ENCODE peak calls at places on chromosomes 16 and 17, in seven cellular contexts. One of them, this sample, is unnamed.

GRCh38 chr17:77521076-77521475 is 380.3 kb downstream of the SEC14L1 start:
- DNase-seq in caudate nucleus: no peak
- DNase-seq in stimulated activated CD4-positive, alpha-beta T cell treated with anti-CD3 and anti-CD28 coated beads, Interleukin-4, amount 100 ng/mL, for 24 hours: no peak
- DNase-seq in ELR: no peak
- DNase-seq in heart right ventricle: no peak
- DNase-seq in GM12864: no peak
- DNase-seq in GM23248: no peak
- DNase-seq in this sample: no peak

GRCh38 chr17:31677681-31678080 is 181.4 kb downstream of the COPRS start:
- DNase-seq in stimulated activated CD4-positive, alpha-beta T cell treated with anti-CD3 and anti-CD28 coated beads, Interleukin-4, amount 100 ng/mL, for 24 hours: no peak
- DNase-seq in GM12864: no peak
- DNase-seq in ELR: no peak
- DNase-seq in caudate nucleus: no peak
- DNase-seq in heart right ventricle: no peak
- DNase-seq in GM23248: no peak
- DNase-seq in this sample: no peak

GRCh38 chr16:65201446-65202010 is 79.7 kb upstream of the CDH11 start:
- DNase-seq in ELR: no peak
- DNase-seq in heart right ventricle: no peak
- DNase-seq in GM23248: no peak
- DNase-seq in caudate nucleus: no peak
- DNase-seq in stimulated activated CD4-positive, alpha-beta T cell treated with anti-CD3 and anti-CD28 coated beads, Interleukin-4, amount 100 ng/mL, for 24 hours: no peak
- DNase-seq in GM12864: no peak
- DNase-seq in this sample: no peak

GRCh38 chr16:56603589-56603988 is 4.8 kb upstream of the MT2A start:
- DNase-seq in GM12864: no peak
- DNase-seq in ELR: peak
- DNase-seq in GM23248: peak
- DNase-seq in caudate nucleus: peak
- DNase-seq in stimulated activated CD4-positive, alpha-beta T cell treated with anti-CD3 and anti-CD28 coated beads, Interleukin-4, amount 100 ng/mL, for 24 hours: peak
- DNase-seq in heart right ventricle: peak
- DNase-seq in this sample: peak

GRCh38 chr17:76982408-76983074 is 114.3 kb downstream of the MGAT5B start:
- DNase-seq in heart right ventricle: no peak
- DNase-seq in ELR: no peak
- DNase-seq in GM12864: no peak
- DNase-seq in stimulated activated CD4-positive, alpha-beta T cell treated with anti-CD3 and anti-CD28 coated beads, Interleukin-4, amount 100 ng/mL, for 24 hours: no peak
- DNase-seq in caudate nucleus: no peak
- DNase-seq in GM23248: no peak
- DNase-seq in this sample: no peak

GRCh38 chr17:8954339-8954738 is 11.2 kb downstream of the PIK3R5 start:
- DNase-seq in heart right ventricle: peak
- DNase-seq in caudate nucleus: no peak
- DNase-seq in ELR: no peak
- DNase-seq in GM12864: no peak
- DNase-seq in GM23248: no peak
- DNase-seq in stimulated activated CD4-positive, alpha-beta T cell treated with anti-CD3 and anti-CD28 coated beads, Interleukin-4, amount 100 ng/mL, for 24 hours: peak
- DNase-seq in this sample: no peak

GRCh38 chr16:31696968-31697743 is 169.5 kb downstream of the AHSP start:
- DNase-seq in ELR: peak
- DNase-seq in GM12864: no peak
- DNase-seq in stimulated activated CD4-positive, alpha-beta T cell treated with anti-CD3 and anti-CD28 coated beads, Interleukin-4, amount 100 ng/mL, for 24 hours: no peak
- DNase-seq in heart right ventricle: no peak
- DNase-seq in caudate nucleus: no peak
- DNase-seq in GM23248: peak
- DNase-seq in this sample: no peak

GRCh38 chr17:69117855-69118758 is 23.6 kb downstream of the ABCA6 start:
- DNase-seq in GM12864: peak
- DNase-seq in GM23248: no peak
- DNase-seq in stimulated activated CD4-positive, alpha-beta T cell treated with anti-CD3 and anti-CD28 coated beads, Interleukin-4, amount 100 ng/mL, for 24 hours: no peak
- DNase-seq in heart right ventricle: no peak
- DNase-seq in caudate nucleus: no peak
- DNase-seq in ELR: no peak
- DNase-seq in this sample: no peak

GRCh38 chr17:43905985-43906852 is 1.1 kb downstream of the MPP2 start:
- DNase-seq in GM23248: peak
- DNase-seq in stimulated activated CD4-positive, alpha-beta T cell treated with anti-CD3 and anti-CD28 coated beads, Interleukin-4, amount 100 ng/mL, for 24 hours: no peak
- DNase-seq in ELR: peak
- DNase-seq in GM12864: no peak
- DNase-seq in heart right ventricle: peak
- DNase-seq in caudate nucleus: peak
- DNase-seq in this sample: peak

GRCh38 chr16:75112281-75113045 is 4.1 kb downstream of the LDHD start:
- DNase-seq in stimulated activated CD4-positive, alpha-beta T cell treated with anti-CD3 and anti-CD28 coated beads, Interleukin-4, amount 100 ng/mL, for 24 hours: no peak
- DNase-seq in GM23248: no peak
- DNase-seq in GM12864: no peak
- DNase-seq in ELR: no peak
- DNase-seq in heart right ventricle: no peak
- DNase-seq in caudate nucleus: no peak
- DNase-seq in this sample: no peak

GRCh38 chr16:50304467-50305440 is 38.4 kb downstream of the ADCY7 start:
- DNase-seq in stimulated activated CD4-positive, alpha-beta T cell treated with anti-CD3 and anti-CD28 coated beads, Interleukin-4, amount 100 ng/mL, for 24 hours: no peak
- DNase-seq in GM23248: no peak
- DNase-seq in GM12864: no peak
- DNase-seq in caudate nucleus: no peak
- DNase-seq in ELR: no peak
- DNase-seq in heart right ventricle: no peak
- DNase-seq in this sample: no peak

GRCh38 chr16:8866884-8867482 is 1.8 kb downstream of the CARHSP1 start:
- DNase-seq in caudate nucleus: no peak
- DNase-seq in ELR: no peak
- DNase-seq in stimulated activated CD4-positive, alpha-beta T cell treated with anti-CD3 and anti-CD28 coated beads, Interleukin-4, amount 100 ng/mL, for 24 hours: no peak
- DNase-seq in heart right ventricle: no peak
- DNase-seq in GM23248: peak
- DNase-seq in GM12864: no peak
- DNase-seq in this sample: no peak

GRCh38 chr16:22671301-22672076 is 142.5 kb upstream of the HS3ST2 start:
- DNase-seq in caudate nucleus: no peak
- DNase-seq in GM12864: no peak
- DNase-seq in stimulated activated CD4-positive, alpha-beta T cell treated with anti-CD3 and anti-CD28 coated beads, Interleukin-4, amount 100 ng/mL, for 24 hours: no peak
- DNase-seq in GM23248: peak
- DNase-seq in heart right ventricle: no peak
- DNase-seq in ELR: peak
- DNase-seq in this sample: no peak

GRCh38 chr16:50040710-50041109 is 15.7 kb downstream of the CNEP1R1 start:
- DNase-seq in heart right ventricle: no peak
- DNase-seq in ELR: no peak
- DNase-seq in stimulated activated CD4-positive, alpha-beta T cell treated with anti-CD3 and anti-CD28 coated beads, Interleukin-4, amount 100 ng/mL, for 24 hours: no peak
- DNase-seq in caudate nucleus: no peak
- DNase-seq in GM23248: no peak
- DNase-seq in GM12864: no peak
- DNase-seq in this sample: no peak

GRCh38 chr16:53257001-53257400 is 177.3 kb upstream of the RBL2 start:
- DNase-seq in GM12864: no peak
- DNase-seq in caudate nucleus: no peak
- DNase-seq in ELR: peak
- DNase-seq in heart right ventricle: no peak
- DNase-seq in GM23248: peak
- DNase-seq in stimulated activated CD4-positive, alpha-beta T cell treated with anti-CD3 and anti-CD28 coated beads, Interleukin-4, amount 100 ng/mL, for 24 hours: no peak
- DNase-seq in this sample: no peak

GRCh38 chr17:76716834-76717205 is 6.1 kb upstream of the MXRA7 start:
- DNase-seq in stimulated activated CD4-positive, alpha-beta T cell treated with anti-CD3 and anti-CD28 coated beads, Interleukin-4, amount 100 ng/mL, for 24 hours: no peak
- DNase-seq in GM23248: peak
- DNase-seq in caudate nucleus: no peak
- DNase-seq in heart right ventricle: no peak
- DNase-seq in GM12864: no peak
- DNase-seq in ELR: peak
- DNase-seq in this sample: no peak

GRCh38 chr16:56604966-56605365 is 3.4 kb upstream of the MT2A start:
- DNase-seq in ELR: no peak
- DNase-seq in GM12864: no peak
- DNase-seq in GM23248: no peak
- DNase-seq in heart right ventricle: no peak
- DNase-seq in caudate nucleus: no peak
- DNase-seq in stimulated activated CD4-positive, alpha-beta T cell treated with anti-CD3 and anti-CD28 coated beads, Interleukin-4, amount 100 ng/mL, for 24 hours: no peak
- DNase-seq in this sample: no peak

GRCh38 chr17:81241648-81242420 is 2.7 kb downstream of the NDUFAF8 start:
- DNase-seq in GM12864: no peak
- DNase-seq in stimulated activated CD4-positive, alpha-beta T cell treated with anti-CD3 and anti-CD28 coated beads, Interleukin-4, amount 100 ng/mL, for 24 hours: peak
- DNase-seq in caudate nucleus: peak
- DNase-seq in heart right ventricle: peak
- DNase-seq in GM23248: peak
- DNase-seq in ELR: peak
- DNase-seq in this sample: no peak

GRCh38 chr16:72241930-72242329 is 70.0 kb upstream of the PMFBP1 start:
- DNase-seq in GM12864: no peak
- DNase-seq in ELR: peak
- DNase-seq in stimulated activated CD4-positive, alpha-beta T cell treated with anti-CD3 and anti-CD28 coated beads, Interleukin-4, amount 100 ng/mL, for 24 hours: no peak
- DNase-seq in caudate nucleus: peak
- DNase-seq in heart right ventricle: no peak
- DNase-seq in GM23248: peak
- DNase-seq in this sample: no peak

This sample was measured in pancreas.